ENCODE peak calls at places on chromosomes 4 and X, in ten cellular contexts. G is adrenal gland, O is breast epithelium, J is IMR-90, L is astrocyte, W is upper lobe of right lung, I is Peyer's patch, X is tibial nerve, E is PC-3, Z is fibroblast of lung. T is an unnamed sample. For H3K4me1, the result is how much of the 10 kb centered on the place peaks cover.

GRCh38 chrX:15441464-15441863 is 51.7 kb downstream of the PIR start:
- DNase-seq in W (no peak), O (no peak), I (no peak), J (no peak), L (no peak), E (no peak), X (no peak), G (no peak), Z (no peak), T (no peak)

GRCh38 chr4:76485450-76485849 is 50.4 kb downstream of the SHROOM3 start:
- DNase-seq in I (no peak), X (no peak), O (no peak), Z (no peak), E (peak), G (no peak), L (peak), W (no peak), J (no peak), T (peak)

GRCh38 chr4:47519239-47519883 is 34.3 kb downstream of the ATP10D start:
- DNase-seq in O (no peak), E (no peak), W (no peak), L (peak), I (no peak), G (no peak), J (no peak), Z (no peak), X (no peak), T (no peak)

GRCh38 chr4:149441338-149441737 is 374.3 kb downstream of the IQCM start:
- DNase-seq in G (no peak), I (no peak), L (peak), J (peak), W (no peak), X (no peak), O (no peak), E (peak), Z (peak), T (peak)

GRCh38 chr4:128525939-128526630 is 238.5 kb upstream of the PGRMC2 start:
- DNase-seq in O (no peak), E (peak), L (peak), G (no peak), X (no peak), J (peak), Z (peak), W (no peak), I (no peak), T (peak)

GRCh38 chrX:148441387-148441786 is 59.0 kb upstream of the AFF2 start:
- DNase-seq in J (no peak), I (no peak), E (no peak), Z (no peak), L (no peak), O (no peak), G (no peak), X (no peak), W (no peak), T (no peak)

GRCh38 chr4:17494258-17494657 is 17.6 kb downstream of the QDPR start:
- DNase-seq in L (peak), J (peak), G (peak), Z (peak), W (no peak), X (no peak), O (no peak), E (peak), I (no peak), T (peak)

GRCh38 chrX:136880003-136880451 is 498 bp downstream of the RBMX start:
- DNase-seq in J (no peak), L (no peak), G (peak), Z (peak), E (no peak), O (no peak), X (peak), I (peak), W (peak), T (no peak)

GRCh38 chrX:39772057-39772832 is 325.5 kb downstream of the BCOR start:
- DNase-seq in X (no peak), O (no peak), G (peak), L (peak), Z (peak), J (peak), W (no peak), E (peak), I (no peak), T (no peak)

GRCh38 chr4:6142511-6142910 is 57.8 kb downstream of the JAKMIP1 start:
- DNase-seq in E (no peak), G (no peak), L (no peak), O (no peak), X (no peak), Z (no peak), I (no peak), W (no peak), J (no peak), T (no peak)

GRCh38 chr4:143559757-143560147 is 46.2 kb downstream of the SMARCA5 start:
- DNase-seq in X (no peak), L (no peak), O (no peak), J (no peak), G (no peak), Z (no peak), E (no peak), W (no peak), I (no peak), T (no peak)

GRCh38 chr4:181896609-181897008 is 346.6 kb upstream of the TENM3 start:
- DNase-seq in E (no peak), L (peak), W (no peak), G (no peak), J (no peak), Z (no peak), O (no peak), I (no peak), X (no peak), T (no peak)

GRCh38 chrX:10756365-10756915 is 136.1 kb upstream of the MID1 start:
- DNase-seq in W (no peak), O (no peak), J (peak), Z (peak), G (peak), I (no peak), L (peak), E (peak), X (no peak), T (peak)

GRCh38 chr4:53861856-53862610 is 202.4 kb downstream of the CHIC2 start:
- DNase-seq in X (no peak), J (peak), E (peak), W (no peak), O (no peak), G (no peak), I (no peak), Z (peak), L (peak), T (peak)

GRCh38 chr4:11505225-11505971 is 76.7 kb upstream of the HS3ST1 start:
- DNase-seq in I (peak), X (no peak), G (no peak), W (no peak), L (peak), E (peak), O (no peak), Z (no peak), J (no peak), T (peak)

GRCh38 chr4:2084316-2084715 is 25.2 kb downstream of the NAT8L start:
- DNase-seq in I (no peak), O (peak), L (no peak), J (peak), W (peak), X (no peak), Z (no peak), G (no peak), E (no peak), T (no peak)

GRCh38 chr4:19850909-19851308 is 400.8 kb upstream of the SLIT2 start:
- DNase-seq in X (no peak), Z (peak), W (no peak), O (no peak), L (peak), G (no peak), I (no peak), J (peak), E (peak), T (peak)

GRCh38 chr4:113260671-113261070 is 211.2 kb downstream of the ANK2 start:
- DNase-seq in E (no peak), G (no peak), W (no peak), X (no peak), I (no peak), L (no peak), Z (no peak), J (no peak), O (no peak), T (no peak)

GRCh38 chrX:39626749-39627148 is 471.0 kb downstream of the BCOR start:
- DNase-seq in I (no peak), X (no peak), G (no peak), J (no peak), O (no peak), Z (no peak), E (no peak), L (no peak), W (no peak), T (no peak)

GRCh38 chrX:110284159-110284558 is 33.7 kb downstream of the AMMECR1 start:
- DNase-seq in X (no peak), I (no peak), O (no peak), J (peak), E (peak), W (no peak), Z (peak), L (peak), G (no peak), T (peak)

GRCh38 chr4:15691346-15692140 is 9.9 kb downstream of the FAM200B start:
- DNase-seq in J (peak), E (peak), Z (no peak), X (no peak), W (no peak), G (no peak), I (no peak), O (no peak), L (peak), T (peak)
- H3K4me1 ChIP-seq in J (under half), E (under half), Z (under half), X (under half), W (under half), G (under half), I (under half), O (under half), L (half or more), T (half or more)

DNA sequence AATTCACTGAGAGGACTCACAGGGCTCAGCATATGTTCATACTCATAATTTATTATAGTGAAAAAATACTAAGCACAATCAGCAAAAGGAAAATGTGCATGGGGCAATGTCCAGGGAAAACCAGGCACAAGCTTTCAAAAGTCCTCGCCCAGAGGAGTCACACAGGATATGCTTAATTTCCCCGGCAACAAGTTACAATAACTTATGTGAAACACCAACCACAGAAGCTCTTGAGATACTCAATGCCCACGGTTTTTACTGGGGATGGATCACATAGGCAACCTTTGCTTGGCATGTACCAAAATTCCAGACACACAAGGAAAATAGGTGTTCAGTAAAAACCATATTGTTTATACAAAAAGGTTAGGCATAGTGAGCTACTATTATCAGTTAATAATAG is 38.5 kb upstream of the STPG2 start:
- DNase-seq in W (no peak), G (no peak), I (no peak), O (no peak), L (peak), J (peak), X (no peak), Z (peak), E (no peak), T (no peak)
- TF ChIP-seq CTCF in W (no peak), G (no peak), I (no peak), O (no peak), L (no peak), J (no peak), X (no peak), Z (no peak), E (no peak), T (no peak)

DNA sequence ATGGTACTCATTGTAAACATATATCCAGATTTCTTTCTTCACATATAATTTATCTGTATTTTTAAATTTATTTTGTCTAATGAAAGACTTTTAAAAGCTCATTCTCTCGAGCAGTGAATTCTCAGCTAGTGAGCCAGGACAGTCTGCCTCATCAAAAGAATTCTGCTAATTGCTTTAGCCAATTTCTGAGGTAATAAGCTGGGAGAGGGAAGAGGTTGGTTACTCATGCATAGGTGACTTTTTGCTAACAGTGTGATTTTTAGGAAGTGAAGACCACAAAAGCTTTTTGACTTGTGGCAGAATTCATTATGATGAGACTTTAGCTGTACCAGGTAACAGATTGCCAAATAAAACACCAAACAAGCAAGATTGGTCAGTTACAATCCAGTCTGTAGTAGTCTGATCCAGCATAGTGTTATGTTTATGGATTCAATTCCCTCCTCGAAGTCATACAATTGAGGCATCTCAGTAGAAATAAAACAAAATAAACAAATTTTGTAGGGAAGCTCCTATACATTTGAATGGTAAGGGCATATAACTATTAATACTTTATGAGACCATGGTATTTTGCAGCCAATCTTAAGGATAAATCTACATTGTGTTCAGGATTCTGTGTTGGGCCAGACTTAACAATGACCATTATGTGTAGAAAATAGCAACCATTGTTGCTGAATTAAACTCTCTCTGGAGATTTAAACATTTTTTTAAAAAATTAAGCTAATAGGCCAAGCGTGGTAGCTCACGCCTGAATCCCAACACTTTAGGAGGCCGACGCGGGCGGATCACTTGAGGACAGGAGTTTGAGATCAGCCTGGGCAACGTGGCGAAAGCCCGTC is 21.3 kb downstream of the PLS3 start:
- DNase-seq in J (no peak), Z (no peak), O (no peak), W (no peak), G (no peak), E (no peak), X (no peak), L (peak), I (no peak), T (no peak)
- H3K4me1 ChIP-seq in J (under half), Z (under half), O (under half), W (under half), G (under half), E (half or more), X (under half), L (under half), I (under half), T (under half)

GRCh38 chrX:23634181-23634580 is 33.1 kb upstream of the PRDX4 start:
- DNase-seq in G (no peak), I (no peak), E (peak), J (no peak), W (no peak), O (no peak), Z (peak), X (no peak), L (no peak), T (peak)
- TF ChIP-seq CTCF in G (peak), I (no peak), E (peak), J (peak), W (no peak), O (no peak), Z (no peak), X (no peak), L (peak), T (peak)

GRCh38 chrX:107721966-107722707 is 53.5 kb downstream of the TSC22D3 start:
- DNase-seq in G (no peak), X (no peak), J (no peak), Z (no peak), E (no peak), L (no peak), W (no peak), I (no peak), O (no peak), T (no peak)

GRCh38 chrX:107721318-107721717 is 54.3 kb downstream of the TSC22D3 start:
- DNase-seq in Z (no peak), L (no peak), E (no peak), W (no peak), J (no peak), X (no peak), O (no peak), G (no peak), I (peak), T (no peak)

GRCh38 chrX:107725761-107726555 is 49.6 kb downstream of the TSC22D3 start:
- DNase-seq in Z (peak), L (no peak), J (no peak), E (peak), G (no peak), O (no peak), X (no peak), W (no peak), I (no peak), T (no peak)

GRCh38 chrX:107724653-107725052 is 50.9 kb downstream of the TSC22D3 start:
- DNase-seq in X (no peak), J (no peak), O (no peak), I (no peak), L (no peak), G (no peak), W (no peak), Z (no peak), E (no peak), T (no peak)

DNA sequence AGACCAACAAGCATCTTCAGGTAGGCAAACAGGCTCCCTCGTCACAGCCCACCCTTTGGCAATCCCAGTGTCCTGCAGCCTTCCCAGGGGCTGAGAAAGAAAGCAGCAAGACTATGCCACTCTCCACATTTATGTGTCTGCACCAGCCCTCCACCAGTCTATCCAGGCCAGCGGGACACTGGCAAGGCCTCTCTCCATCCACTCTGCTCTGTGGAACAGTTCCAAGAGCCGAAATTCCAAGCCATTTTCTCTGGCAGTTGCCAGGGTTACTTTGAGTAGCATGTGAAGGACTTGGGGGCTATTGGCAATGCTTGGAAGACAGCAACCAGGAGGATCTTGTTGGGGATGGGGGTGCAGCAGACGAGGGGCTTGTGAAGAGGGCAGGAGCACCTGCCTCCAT is 52.1 kb downstream of the TSC22D3 start:
- DNase-seq in L (no peak), E (no peak), W (no peak), Z (no peak), O (no peak), I (no peak), J (no peak), X (no peak), G (no peak), T (no peak)
- H3K4me1 ChIP-seq in L (under half), E (under half), W (under half), Z (under half), O (under half), I (under half), J (under half), X (under half), G (half or more), T (under half)

T was measured in foreskin keratinocyte.